ENCODE peak calls at places on chromosomes 6 and 20, in eight cellular contexts. L is activated CD4-positive, alpha-beta T cell treated with anti-CD3 and anti-CD28 coated beads, Interleukin-2, amount 50 U/mL, for 48 hours; O is DMS79 treated with DMSO at 0.1 percent for 48 hours; D is mammary epithelial cell; H is glomerular endothelial cell; E is cardiac fibroblast; B is NCI-H1092; M is AG04450. U is an unnamed sample.

GRCh38 chr20:63898882-63899558 is 4.1 kb downstream of the DNAJC5 start:
- DNase-seq in L (peak; percentile 29), O (no peak), D (no peak), H (no peak), E (no peak), B (no peak), M (no peak), U (no peak)

GRCh38 chr20:24991897-24992419 is 593 bp downstream of the APMAP start:
- DNase-seq in L (no peak), O (no peak), D (no peak), H (no peak), E (no peak), B (no peak), M (no peak), U (peak; percentile 61)

GRCh38 chr6:137688230-137688971 is 178.7 kb upstream of the TNFAIP3 start:
- DNase-seq in L (no peak), O (no peak), D (no peak), H (no peak), E (no peak), B (no peak), M (no peak), U (no peak)

GRCh38 chr6:39430968-39431523 is 108.5 kb upstream of the KCNK16 start:
- DNase-seq in L (no peak), O (peak; percentile 86), D (no peak), H (no peak), E (no peak), B (peak; percentile 39), M (no peak), U (peak; percentile 48)

GRCh38 chr6:130132286-130132701 is 90.5 kb downstream of the SAMD3 start:
- DNase-seq in L (peak; percentile 54), O (no peak), D (no peak), H (no peak), E (no peak), B (no peak), M (no peak), U (no peak)

GRCh38 chr20:53646550-53646949 is 52.9 kb upstream of the ZNF217 start:
- DNase-seq in L (no peak), O (no peak), D (no peak), H (no peak), E (no peak), B (no peak), M (no peak), U (no peak)

GRCh38 chr6:48429021-48429420 is 318.0 kb upstream of the PTCHD4 start:
- DNase-seq in L (no peak), O (no peak), D (peak; percentile 9), H (no peak), E (peak; percentile 6), B (no peak), M (no peak), U (no peak)

GRCh38 chr6:26349964-26350857 is 14.8 kb upstream of the BTN3A2 start:
- DNase-seq in L (no peak), O (no peak), D (no peak), H (no peak), E (no peak), B (no peak), M (no peak), U (no peak)

GRCh38 chr6:136669299-136669699 is 119.1 kb upstream of the MAP7 start:
- DNase-seq in L (no peak), O (peak; percentile 47), D (peak; percentile 89), H (no peak), E (peak; percentile 92), B (no peak), M (peak; percentile 73), U (peak; percentile 56)

GRCh38 chr20:9051508-9051907 is 17.4 kb upstream of the PLCB4 start:
- DNase-seq in L (no peak), O (no peak), D (peak; percentile 93), H (peak; percentile 54), E (peak; percentile 95), B (no peak), M (peak; percentile 94), U (peak; percentile 88)

GRCh38 chr6:135202821-135203220 is 21.7 kb downstream of the MYB start:
- DNase-seq in L (no peak), O (no peak), D (no peak), H (no peak), E (no peak), B (no peak), M (no peak), U (peak; percentile 7)

GRCh38 chr6:15048367-15048766 is 197.5 kb upstream of the JARID2 start:
- DNase-seq in L (no peak), O (no peak), D (no peak), H (no peak), E (no peak), B (no peak), M (no peak), U (no peak)

GRCh38 chr6:89048985-89049384 is 31.6 kb upstream of the PNRC1 start:
- DNase-seq in L (no peak), O (peak; percentile 28), D (peak; percentile 35), H (no peak), E (peak; percentile 81), B (no peak), M (no peak), U (peak; percentile 5)

GRCh38 chr20:33561981-33562601 is 72.2 kb downstream of the CBFA2T2 start:
- DNase-seq in L (no peak), O (peak; percentile 83), D (peak; percentile 82), H (peak; percentile 41), E (peak; percentile 92), B (peak; percentile 96), M (peak; percentile 81), U (peak; percentile 89)

GRCh38 chr20:48599748-48600469 is 227.9 kb downstream of the PREX1 start:
- DNase-seq in L (no peak), O (no peak), D (no peak), H (no peak), E (no peak), B (no peak), M (no peak), U (no peak)

GRCh38 chr20:35003211-35004031 is 47.8 kb downstream of the MYH7B start:
- DNase-seq in L (no peak), O (no peak), D (no peak), H (no peak), E (no peak), B (no peak), M (no peak), U (no peak)

GRCh38 chr6:28349344-28349891 is 329 bp upstream of the ZKSCAN3 start:
- DNase-seq in L (no peak), O (no peak), D (no peak), H (no peak), E (no peak), B (no peak), M (no peak), U (no peak)

GRCh38 chr20:34891166-34892062 is 15.0 kb downstream of the ACSS2 start:
- DNase-seq in L (peak; percentile 41), O (no peak), D (peak; percentile 84), H (no peak), E (peak; percentile 89), B (no peak), M (no peak), U (peak; percentile 67)

GRCh38 chr6:113595921-113596376 is 261.2 kb upstream of the MARCKS start:
- DNase-seq in L (no peak), O (peak; percentile 10), D (no peak), H (no peak), E (peak; percentile 51), B (peak; percentile 62), M (no peak), U (peak; percentile 21)

GRCh38 chr20:15627089-15627488 is 946.2 kb downstream of the KIF16B start:
- DNase-seq in L (no peak), O (no peak), D (no peak), H (no peak), E (no peak), B (no peak), M (no peak), U (no peak)

GRCh38 chr6:167268683-167269280 is 22.3 kb upstream of the UNC93A start:
- DNase-seq in L (no peak), O (peak; percentile 16), D (no peak), H (no peak), E (no peak), B (no peak), M (no peak), U (no peak)

GRCh38 chr20:23918101-23918862 is 38.7 kb upstream of the CST5 start:
- DNase-seq in L (no peak), O (no peak), D (no peak), H (no peak), E (no peak), B (no peak), M (no peak), U (no peak)

GRCh38 chr6:28941681-28942448 is 18.1 kb upstream of the TRIM27 start:
- DNase-seq in L (no peak), O (no peak), D (no peak), H (no peak), E (no peak), B (no peak), M (no peak), U (peak; percentile 40)

GRCh38 chr6:166168616-166169548 is 1.2 kb upstream of the TBXT start:
- DNase-seq in L (no peak), O (peak; percentile 47), D (no peak), H (no peak), E (peak; percentile 6), B (no peak), M (no peak), U (no peak)

GRCh38 chr6:34981951-34982350 is 92.9 kb downstream of the ANKS1A start:
- DNase-seq in L (no peak), O (no peak), D (no peak), H (no peak), E (peak; percentile 52), B (no peak), M (no peak), U (peak; percentile 29)

GRCh38 chr20:31666258-31667042 is 28.7 kb downstream of the COX4I2 start:
- DNase-seq in L (no peak), O (no peak), D (no peak), H (no peak), E (no peak), B (no peak), M (no peak), U (no peak)

GRCh38 chr6:2266845-2267244 is 21.4 kb upstream of the GMDS start:
- DNase-seq in L (no peak), O (no peak), D (no peak), H (no peak), E (no peak), B (no peak), M (no peak), U (no peak)

GRCh38 chr6:41477572-41477971 is 68.6 kb upstream of the FOXP4 start:
- DNase-seq in L (no peak), O (no peak), D (no peak), H (no peak), E (no peak), B (no peak), M (no peak), U (no peak)

GRCh38 chr6:169099411-169100202 is 154.0 kb downstream of the THBS2 start:
- DNase-seq in L (no peak), O (no peak), D (peak; percentile 35), H (no peak), E (peak; percentile 62), B (no peak), M (no peak), U (no peak)

GRCh38 chr6:16109659-16110300 is 19.1 kb upstream of the MYLIP start:
- DNase-seq in L (no peak), O (no peak), D (no peak), H (no peak), E (no peak), B (no peak), M (no peak), U (no peak)

GRCh38 chr6:33168624-33169023 is 23.6 kb downstream of the COL11A2 start:
- DNase-seq in L (no peak), O (no peak), D (no peak), H (no peak), E (no peak), B (no peak), M (no peak), U (no peak)

GRCh38 chr6:4270799-4271198 is 135.4 kb upstream of the ECI2 start:
- DNase-seq in L (no peak), O (no peak), D (peak; percentile 62), H (no peak), E (peak; percentile 67), B (no peak), M (no peak), U (peak; percentile 63)

U was measured in GM03348.